ENCODE peak calls at places on chromosomes 1 and 21, in five cellular contexts. X is CD8-positive, alpha-beta T cell; G is upper lobe of right lung; B is neuronal stem cell; K is uterus. Q is an unnamed sample. For H3K4me1 and H3K9me3, the result is how much of the 10 kb centered on the place peaks cover.

GRCh38 chr21:41068411-41069304 is 99.3 kb upstream of the BACE2 start:
- DNase-seq in X (peak), G (peak), B (peak), K (peak), Q (peak)

GRCh38 chr1:160429125-160429551 is 28.8 kb downstream of the VANGL2 start:
- DNase-seq in X (no peak), G (no peak), B (no peak), K (no peak), Q (no peak)

GRCh38 chr1:160844447-160845232 is 18.0 kb downstream of the CD244 start:
- DNase-seq in X (no peak), G (no peak), B (no peak), K (no peak), Q (no peak)

GRCh38 chr1:9689011-9689706 is 37.6 kb downstream of the PIK3CD start:
- DNase-seq in X (peak), G (peak), B (peak), K (peak), Q (peak)

GRCh38 chr1:183589836-183590224 is 429 bp downstream of the NCF2 start:
- DNase-seq in X (no peak), G (no peak), B (no peak), K (no peak), Q (no peak)

GRCh38 chr1:15621975-15622374 is 4.7 kb downstream of the DDI2 start:
- DNase-seq in X (no peak), G (no peak), B (no peak), K (no peak), Q (no peak)

GRCh38 chr1:41547336-41547735 is 62.9 kb upstream of the EDN2 start:
- DNase-seq in X (no peak), G (peak), B (no peak), K (peak), Q (no peak)

GRCh38 chr1:180167721-180168467 is 13.2 kb downstream of the QSOX1 start:
- DNase-seq in X (no peak), G (peak), B (no peak), K (no peak), Q (no peak)

GRCh38 chr1:19700046-19700777 is 35.5 kb downstream of the HTR6 start:
- DNase-seq in X (no peak), G (no peak), B (no peak), K (no peak), Q (no peak)

GRCh38 chr1:244836135-244836521 is 670 bp downstream of the COX20 start:
- DNase-seq in X (no peak), G (no peak), B (peak), K (no peak), Q (no peak)

GRCh38 chr1:1137256-1138045 is 21.6 kb upstream of the C1orf159 start:
- DNase-seq in X (peak), G (no peak), B (no peak), K (no peak), Q (peak)

GRCh38 chr1:164858233-164858632 is 299.2 kb downstream of the PBX1 start:
- DNase-seq in X (no peak), G (no peak), B (no peak), K (no peak), Q (no peak)

GRCh38 chr1:96999191-96999590 is 277.6 kb downstream of the PTBP2 start:
- DNase-seq in X (no peak), G (no peak), B (no peak), K (no peak), Q (no peak)

GRCh38 chr1:235402457-235403200 is 35.4 kb downstream of the TBCE start:
- DNase-seq in X (no peak), G (no peak), B (no peak), K (no peak), Q (no peak)

GRCh38 chr1:59986736-59987310 is 60.2 kb upstream of the CYP2J2 start:
- DNase-seq in X (no peak), G (no peak), B (no peak), K (no peak), Q (no peak)
- H3K4me1 ChIP-seq in X (under half), G (under half), B (under half), K (under half), Q (under half)

GRCh38 chr21:45074818-45075605 is 632 bp downstream of the ADARB1 start:
- DNase-seq in X (no peak), G (peak), B (peak), K (no peak), Q (peak)

GRCh38 chr21:45073301-45074047 is 906 bp upstream of the ADARB1 start:
- DNase-seq in X (no peak), G (peak), B (no peak), K (no peak), Q (no peak)

GRCh38 chr21:45075606-45076244 is 1.3 kb downstream of the ADARB1 start:
- DNase-seq in X (no peak), G (no peak), B (no peak), K (no peak), Q (no peak)

GRCh38 chr21:45072963-45073300 is 1.4 kb upstream of the ADARB1 start:
- DNase-seq in X (no peak), G (no peak), B (no peak), K (no peak), Q (no peak)

GRCh38 chr21:45074048-45074817 is at the start of gene ADARB1:
- DNase-seq in X (peak), G (peak), B (peak), K (peak), Q (peak)
- H3K9me3 ChIP-seq in X (under half), G (under half), B (under half), K (under half), Q (under half)

GRCh38 chr1:45928486-45929205 is 125.2 kb downstream of the MAST2 start:
- DNase-seq in X (no peak), G (no peak), B (no peak), K (no peak), Q (no peak)

GRCh38 chr1:45926302-45926701 is 122.9 kb downstream of the MAST2 start:
- DNase-seq in X (no peak), G (no peak), B (no peak), K (no peak), Q (no peak)

GRCh38 chr1:45924736-45925135 is 121.3 kb downstream of the MAST2 start:
- DNase-seq in X (no peak), G (no peak), B (no peak), K (no peak), Q (no peak)

GRCh38 chr1:45923343-45923742 is 119.9 kb downstream of the MAST2 start:
- DNase-seq in X (no peak), G (no peak), B (no peak), K (no peak), Q (no peak)

GRCh38 chr1:45925728-45926287 is 122.4 kb downstream of the MAST2 start:
- DNase-seq in X (no peak), G (no peak), B (no peak), K (no peak), Q (no peak)
- H3K4me1 ChIP-seq in X (under half), G (under half), B (under half), K (under half), Q (under half)

GRCh38 chr1:4219826-4220225 is 319.8 kb upstream of the C1orf174 start:
- DNase-seq in X (no peak), G (no peak), B (no peak), K (no peak), Q (no peak)

GRCh38 chr1:4219111-4219510 is 319.0 kb upstream of the C1orf174 start:
- DNase-seq in X (no peak), G (no peak), B (no peak), K (no peak), Q (no peak)

GRCh38 chr1:4220362-4220761 is 320.3 kb upstream of the C1orf174 start:
- DNase-seq in X (no peak), G (no peak), B (no peak), K (no peak), Q (no peak)

GRCh38 chr1:4218619-4219018 is 318.5 kb upstream of the C1orf174 start:
- DNase-seq in X (no peak), G (no peak), B (no peak), K (no peak), Q (no peak)

GRCh38 chr1:4221107-4221506 is 321.0 kb upstream of the C1orf174 start:
- DNase-seq in X (no peak), G (no peak), B (no peak), K (no peak), Q (no peak)
- H3K9me3 ChIP-seq in X (under half), G (under half), B (under half), K (under half), Q (under half)

DNA sequence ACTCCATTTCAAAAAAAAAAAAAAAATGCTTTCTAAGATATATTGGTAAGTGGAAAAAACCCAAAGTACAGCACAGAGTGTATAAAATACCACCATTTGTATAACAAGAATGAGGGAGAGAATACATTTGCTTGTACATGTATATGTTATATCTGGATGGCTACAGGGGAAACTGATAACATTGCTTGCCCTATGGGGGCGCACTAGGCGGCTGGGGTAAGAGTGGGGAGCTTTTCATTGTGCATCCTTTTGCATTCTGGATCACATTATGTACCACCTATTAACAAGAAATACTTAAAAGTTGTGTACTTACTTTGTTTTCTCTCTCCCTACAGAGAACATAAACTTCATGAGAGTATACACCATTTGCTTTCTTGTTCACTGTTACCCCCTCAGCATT is 28.6 kb upstream of the OPRD1 start:
- DNase-seq in X (no peak), G (no peak), B (no peak), K (no peak), Q (no peak)
- H3K4me1 ChIP-seq in X (under half), G (under half), B (under half), K (under half), Q (under half)

Q was measured in CD4-positive, CD25-positive, alpha-beta regulatory T cell.